ENCODE peak calls at places on chromosomes 4 and X, in five cellular contexts. U, X, S, Y and O are unnamed samples.

GRCh38 chrX:41720125-41720780 is 3.7 kb upstream of the GPR82 start:
- DNase-seq in U (no peak), X (no peak), S (no peak), Y (no peak), O (no peak)

GRCh38 chr4:94253036-94253435 is 45.4 kb downstream of the SMARCAD1 start:
- DNase-seq in U (no peak), X (no peak), S (no peak), Y (no peak), O (peak; percentile 56)

GRCh38 chr4:86909945-86910344 is 17.7 kb upstream of the C4orf36 start:
- DNase-seq in U (no peak), X (no peak), S (no peak), Y (no peak), O (no peak)

GRCh38 chr4:175386776-175387507 is 425.1 kb downstream of the GPM6A start:
- DNase-seq in U (no peak), X (no peak), S (no peak), Y (no peak), O (no peak)

GRCh38 chrX:68090266-68090665 is 343.0 kb downstream of the OPHN1 start:
- DNase-seq in U (no peak), X (no peak), S (no peak), Y (no peak), O (peak; percentile 47)

GRCh38 chr4:53421791-53422190 is 44.4 kb downstream of the FIP1L1 start:
- DNase-seq in U (no peak), X (no peak), S (no peak), Y (no peak), O (no peak)

GRCh38 chr4:108592674-108592986 is 27.7 kb upstream of the RPL34 start:
- DNase-seq in U (no peak), X (no peak), S (no peak), Y (peak; percentile 49), O (no peak)

GRCh38 chr4:82842593-82842992 is 44.0 kb upstream of the SCD5 start:
- DNase-seq in U (no peak), X (no peak), S (no peak), Y (no peak), O (no peak)

GRCh38 chr4:184538023-184538599 is 63.8 kb upstream of the IRF2 start:
- DNase-seq in U (peak; percentile 96), X (peak; percentile 85), S (peak; percentile 62), Y (peak; percentile 89), O (peak; percentile 86)

GRCh38 chrX:101764538-101764937 is 104.9 kb upstream of the ARMCX2 start:
- DNase-seq in U (no peak), X (no peak), S (no peak), Y (no peak), O (no peak)

GRCh38 chrX:97854071-97854470 is 970.4 kb downstream of the RPA4 start:
- DNase-seq in U (no peak), X (no peak), S (no peak), Y (no peak), O (no peak)

GRCh38 chrX:70479197-70479969 is 34.7 kb downstream of the DLG3 start:
- DNase-seq in U (no peak), X (no peak), S (no peak), Y (no peak), O (no peak)

GRCh38 chrX:118528089-118528753 is 32.6 kb downstream of the DOCK11 start:
- DNase-seq in U (no peak), X (no peak), S (peak; percentile 54), Y (no peak), O (peak; percentile 43)

GRCh38 chrX:50736651-50737050 is 77.3 kb downstream of the SHROOM4 start:
- DNase-seq in U (no peak), X (no peak), S (no peak), Y (no peak), O (no peak)

GRCh38 chr4:176034498-176034897 is 31.1 kb upstream of the WDR17 start:
- DNase-seq in U (no peak), X (peak; percentile 29), S (peak; percentile 8), Y (peak; percentile 28), O (peak; percentile 60)

GRCh38 chr4:117621673-117622072 is 412.6 kb upstream of the NDST3 start:
- DNase-seq in U (no peak), X (no peak), S (no peak), Y (no peak), O (no peak)

GRCh38 chr4:180913750-180914149 is 1329.5 kb upstream of the TENM3 start:
- DNase-seq in U (no peak), X (no peak), S (no peak), Y (no peak), O (no peak)

GRCh38 chr4:53895137-53895536 is 169.3 kb downstream of the CHIC2 start:
- DNase-seq in U (no peak), X (no peak), S (no peak), Y (no peak), O (no peak)

GRCh38 chr4:142474398-142475087 is 371.6 kb downstream of the INPP4B start:
- DNase-seq in U (no peak), X (no peak), S (peak; percentile 11), Y (no peak), O (no peak)

GRCh38 chrX:13597928-13598327 is 28.5 kb downstream of the EGFL6 start:
- DNase-seq in U (no peak), X (no peak), S (no peak), Y (no peak), O (no peak)

GRCh38 chrX:3627579-3627978 is 85.9 kb downstream of the PRKX start:
- DNase-seq in U (no peak), X (no peak), S (no peak), Y (no peak), O (no peak)

GRCh38 chr4:54961357-54961975 is 163.9 kb downstream of the KDR start:
- DNase-seq in U (no peak), X (peak; percentile 24), S (peak; percentile 45), Y (peak; percentile 34), O (peak; percentile 77)

GRCh38 chr4:168743576-168743975 is 246.7 kb downstream of the PALLD start:
- DNase-seq in U (no peak), X (no peak), S (no peak), Y (peak; percentile 43), O (no peak)